ENCODE peak calls at places on chromosome 1, in eight cellular contexts. B is NCI-H2029; W is NCI-H1930; A is effector CD4-positive, alpha-beta T cell; K is heart left ventricle; L is suprapubic skin; G is NCI-H1105; V is kidney tubule cell. P is an unnamed sample.

GRCh38 chr1:17611991-17612390 is 72.5 kb downstream of the ARHGEF10L start:
- DNase-seq in G (no peak), V (peak), W (no peak), L (no peak), A (no peak), B (no peak), K (no peak), P (peak)

GRCh38 chr1:18333220-18333619 is 147.5 kb upstream of the KLHDC7A start:
- DNase-seq in K (no peak), L (no peak), V (no peak), W (no peak), A (no peak), G (no peak), B (no peak), P (no peak)

GRCh38 chr1:55472784-55473183 is 257.6 kb upstream of the USP24 start:
- DNase-seq in L (no peak), A (no peak), V (peak), B (no peak), G (no peak), W (no peak), K (no peak), P (peak)

GRCh38 chr1:209648931-209649776 is 3.1 kb downstream of the LAMB3 start:
- DNase-seq in G (no peak), L (no peak), A (no peak), W (no peak), V (peak), B (no peak), K (no peak), P (peak)

GRCh38 chr1:192654607-192655389 is 18.9 kb downstream of the RGS13 start:
- DNase-seq in G (no peak), L (no peak), K (no peak), A (no peak), V (peak), W (no peak), B (no peak), P (peak)

GRCh38 chr1:3618576-3618903 is 6.3 kb upstream of the TPRG1L start:
- DNase-seq in B (no peak), G (no peak), W (no peak), V (no peak), L (no peak), A (no peak), K (no peak), P (no peak)

GRCh38 chr1:53470155-53470554 is 11.0 kb downstream of the DMRTB1 start:
- DNase-seq in B (peak), K (peak), G (no peak), V (peak), L (peak), A (no peak), W (no peak), P (peak)

GRCh38 chr1:99264201-99265021 is at the start of gene PLPPR4:
- DNase-seq in A (no peak), L (peak), B (no peak), V (peak), W (peak), K (peak), G (peak), P (peak)

GRCh38 chr1:62337785-62338631 is 18.8 kb upstream of the KANK4 start:
- DNase-seq in B (no peak), L (no peak), V (no peak), W (no peak), G (no peak), A (no peak), K (no peak), P (peak)

GRCh38 chr1:225410036-225410435 is 17.8 kb downstream of the LBR start:
- DNase-seq in L (no peak), W (no peak), B (no peak), K (no peak), G (no peak), V (peak), A (no peak), P (no peak)

GRCh38 chr1:183758913-183759312 is 46.0 kb upstream of the RGL1 start:
- DNase-seq in V (peak), B (no peak), K (no peak), A (no peak), W (no peak), G (no peak), L (no peak), P (no peak)

GRCh38 chr1:155979525-155980343 is 1.4 kb upstream of the ARHGEF2 start:
- DNase-seq in K (no peak), W (no peak), B (no peak), A (no peak), G (no peak), L (no peak), V (peak), P (peak)

GRCh38 chr1:22287946-22288520 is 145.1 kb upstream of the WNT4 start:
- DNase-seq in K (no peak), B (no peak), G (no peak), A (no peak), V (no peak), L (no peak), W (no peak), P (no peak)

GRCh38 chr1:217088521-217089221 is 365.4 kb upstream of the ESRRG start:
- DNase-seq in V (no peak), W (no peak), L (no peak), B (no peak), A (no peak), G (no peak), K (no peak), P (no peak)

P was measured in GM23248.